ENCODE peak calls at places on chromosomes 11 and 22, in eight cellular contexts. H, E, Q, G, P, O, L and U are unnamed samples.

GRCh38 chr11:110349109-110349996 is 52.9 kb upstream of the RDX start:
- DNase-seq in L (no peak), P (no peak), Q (no peak), O (no peak), E (no peak), H (peak; percentile 76), G (no peak), U (no peak)

GRCh38 chr11:69320756-69321741 is 27.1 kb downstream of the MYEOV start:
- DNase-seq in O (no peak), G (no peak), P (no peak), E (no peak), H (no peak), Q (no peak), L (no peak), U (no peak)

GRCh38 chr11:19553683-19554333 is 158.8 kb upstream of the NAV2 start:
- DNase-seq in H (peak; percentile 62), E (peak; percentile 70), L (peak; percentile 73), O (peak; percentile 80), Q (peak; percentile 75), P (peak; percentile 84), G (peak; percentile 75), U (no peak)

GRCh38 chr11:46719048-46719542 is at the start of gene F2:
- DNase-seq in P (no peak), O (no peak), L (no peak), Q (no peak), H (no peak), G (no peak), E (no peak), U (no peak)

GRCh38 chr22:38317237-38317994 is at the start of gene CSNK1E:
- DNase-seq in G (peak; percentile 69), Q (peak; percentile 68), E (peak; percentile 57), H (peak; percentile 49), O (peak; percentile 88), L (peak; percentile 35), P (peak; percentile 84), U (peak; percentile 93)

GRCh38 chr11:113895367-113896155 is 9.0 kb upstream of the HTR3B start:
- DNase-seq in H (no peak), G (no peak), O (no peak), E (no peak), L (no peak), Q (no peak), P (no peak), U (no peak)

GRCh38 chr22:39927544-39927943 is 26.7 kb downstream of the GRAP2 start:
- DNase-seq in H (no peak), E (no peak), P (no peak), L (no peak), G (no peak), O (no peak), Q (no peak), U (no peak)

GRCh38 chr22:20738394-20739089 is 35.4 kb upstream of the SERPIND1 start:
- DNase-seq in P (no peak), Q (no peak), H (no peak), L (no peak), E (no peak), O (no peak), G (no peak), U (no peak)

GRCh38 chr11:100930185-100930778 is 199.3 kb downstream of the PGR start:
- DNase-seq in H (no peak), Q (peak; percentile 62), L (peak; percentile 33), E (peak; percentile 64), P (no peak), G (peak; percentile 56), O (no peak), U (no peak)